ENCODE peak calls at places on chromosomes 16 and 17, in seven cellular contexts. L is neural progenitor cell, O is sigmoid colon, B is ovary, N is A549, X is thoracic aorta, T is transverse colon. H is an unnamed sample.

GRCh38 chr16:24102120-24102740 is 153.9 kb upstream of the CACNG3 start:
- DNase-seq in L (no peak), O (no peak), B (no peak), N (no peak), X (no peak), T (no peak), H (no peak)

GRCh38 chr16:80265624-80266306 is 275.0 kb upstream of the DYNLRB2 start:
- DNase-seq in L (no peak), O (no peak), B (no peak), N (no peak), X (no peak), T (no peak), H (no peak)

GRCh38 chr16:84119368-84119767 is 2.6 kb upstream of the MBTPS1 start:
- DNase-seq in L (no peak), O (no peak), B (no peak), N (no peak), X (no peak), T (no peak), H (no peak)

GRCh38 chr16:1313721-1314120 is 4.3 kb downstream of the UBE2I start:
- DNase-seq in L (no peak), O (no peak), B (no peak), N (no peak), X (no peak), T (no peak), H (no peak)

GRCh38 chr17:58375811-58376210 is 23.8 kb upstream of the SUPT4H1 start:
- DNase-seq in L (no peak), O (no peak), B (no peak), N (no peak), X (no peak), T (no peak), H (no peak)

GRCh38 chr17:10233157-10233556 is 34.8 kb upstream of the GAS7 start:
- DNase-seq in L (no peak), O (no peak), B (no peak), N (no peak), X (no peak), T (no peak), H (no peak)

GRCh38 chr16:26701243-26701886 is 365.4 kb upstream of the C16orf82 start:
- DNase-seq in L (no peak), O (no peak), B (no peak), N (no peak), X (no peak), T (no peak), H (no peak)

GRCh38 chr17:80287806-80288579 is 27.3 kb downstream of the RNF213 start:
- DNase-seq in L (no peak), O (no peak), B (no peak), N (no peak), X (no peak), T (no peak), H (no peak)

GRCh38 chr17:82943751-82944150 is 103.9 kb upstream of the ZNF750 start:
- DNase-seq in L (no peak), O (peak; percentile 52), B (peak; percentile 6), N (no peak), X (no peak), T (no peak), H (no peak)

GRCh38 chr16:85662036-85662812 is 26.5 kb downstream of the GINS2 start:
- DNase-seq in L (peak; percentile 92), O (peak; percentile 61), B (peak; percentile 23), N (no peak), X (no peak), T (no peak), H (no peak)

GRCh38 chr16:78522327-78522726 is 422.9 kb downstream of the WWOX start:
- DNase-seq in L (no peak), O (no peak), B (no peak), N (no peak), X (no peak), T (no peak), H (no peak)

GRCh38 chr17:2782030-2782429 is 14.2 kb upstream of the RAP1GAP2 start:
- DNase-seq in L (no peak), O (no peak), B (no peak), N (no peak), X (no peak), T (no peak), H (no peak)

GRCh38 chr16:13291934-13292333 is 390.5 kb downstream of the SHISA9 start:
- DNase-seq in L (peak; percentile 74), O (no peak), B (no peak), N (no peak), X (no peak), T (no peak), H (no peak)

GRCh38 chr17:12618557-12618956 is 47.1 kb upstream of the MYOCD start:
- DNase-seq in L (no peak), O (no peak), B (no peak), N (no peak), X (no peak), T (no peak), H (no peak)

GRCh38 chr17:28819582-28819981 is 23.0 kb downstream of the FAM222B start:
- DNase-seq in L (no peak), O (no peak), B (no peak), N (no peak), X (no peak), T (no peak), H (no peak)

GRCh38 chr16:29994613-29995329 is 646 bp downstream of the HIRIP3 start:
- DNase-seq in L (no peak), O (peak; percentile 82), B (peak; percentile 70), N (no peak), X (no peak), T (peak; percentile 86), H (peak; percentile 11)

GRCh38 chr17:5899496-5900195 is 170.5 kb upstream of the WSCD1 start:
- DNase-seq in L (no peak), O (no peak), B (no peak), N (no peak), X (no peak), T (no peak), H (no peak)

GRCh38 chr17:41588126-41588810 is 1.6 kb upstream of the KRT14 start:
- DNase-seq in L (no peak), O (no peak), B (no peak), N (no peak), X (no peak), T (no peak), H (no peak)

GRCh38 chr17:27400991-27401390 is 55.3 kb upstream of the KSR1 start:
- DNase-seq in L (no peak), O (no peak), B (no peak), N (no peak), X (no peak), T (no peak), H (no peak)
- TF ChIP-seq CTCF in L (no peak), O (no peak), B (no peak), N (no peak), X (no peak), T (no peak), H (no peak)

GRCh38 chr16:9099131-9099625 is 7.7 kb downstream of the HAPSTR1 start:
- DNase-seq in L (no peak), O (no peak), B (no peak), N (no peak), X (no peak), T (no peak), H (no peak)

GRCh38 chr16:9105189-9105588 is 13.7 kb downstream of the HAPSTR1 start:
- DNase-seq in L (no peak), O (no peak), B (no peak), N (no peak), X (no peak), T (no peak), H (no peak)

GRCh38 chr16:9102379-9102778 is 10.9 kb downstream of the HAPSTR1 start:
- DNase-seq in L (no peak), O (no peak), B (no peak), N (no peak), X (no peak), T (no peak), H (no peak)

GRCh38 chr16:9103546-9103945 is 12.1 kb downstream of the HAPSTR1 start:
- DNase-seq in L (no peak), O (no peak), B (no peak), N (no peak), X (no peak), T (no peak), H (no peak)

GRCh38 chr16:9102943-9103342 is 11.5 kb downstream of the HAPSTR1 start:
- DNase-seq in L (no peak), O (no peak), B (no peak), N (no peak), X (no peak), T (no peak), H (no peak)
- H3K4me1 ChIP-seq in L (peaks cover 2% of the 10 kb centered on the region), O (peaks cover 97% of the 10 kb centered on the region), B (peaks cover 23% of the 10 kb centered on the region), N (peaks cover 57% of the 10 kb centered on the region), X (peaks cover 54% of the 10 kb centered on the region), T (peaks cover 37% of the 10 kb centered on the region), H (no peaks in the 10 kb centered on the region)

DNA sequence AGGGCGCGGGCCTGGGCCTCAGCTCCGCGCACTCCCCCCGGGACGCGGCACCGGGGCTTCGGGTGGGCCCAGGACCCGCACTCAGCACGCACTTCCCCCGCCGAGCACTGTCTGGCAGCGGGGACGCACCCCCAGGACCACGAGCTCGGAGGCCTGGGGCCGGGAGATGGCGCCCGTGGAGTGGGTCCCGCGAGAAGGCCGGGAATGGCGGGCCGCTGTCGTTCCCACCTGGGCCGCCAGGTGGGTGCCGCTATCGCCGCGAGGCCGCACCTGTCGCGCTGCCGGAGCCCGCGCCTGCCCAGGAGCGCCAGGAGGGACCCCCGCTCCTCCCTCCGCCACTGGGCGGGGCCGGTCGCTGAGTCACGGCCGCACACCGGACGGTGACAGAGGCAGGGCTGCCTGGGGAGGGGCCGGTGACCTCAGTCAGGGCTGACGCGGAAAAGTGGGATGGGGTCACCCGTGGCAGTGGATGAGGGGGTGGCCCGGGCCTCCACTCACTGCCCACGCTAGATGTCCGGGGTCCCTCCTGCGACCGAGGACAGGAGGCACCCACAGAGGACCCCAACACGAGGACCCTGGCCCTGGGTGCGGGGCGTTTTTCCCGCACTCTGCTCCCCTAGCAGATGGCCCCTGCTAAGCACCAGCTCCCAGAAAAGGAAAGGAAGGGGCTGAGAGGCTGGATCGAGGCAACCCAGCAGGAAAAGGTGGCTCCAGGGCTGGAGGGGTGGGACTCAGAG is 6.9 kb upstream of the ACTG1 start:
- DNase-seq in L (peak; percentile 70), O (no peak), B (no peak), N (peak; percentile 61), X (no peak), T (peak; percentile 87), H (no peak)
- H3K4me3 ChIP-seq in L (peak overlapping the region; percentile 43), O (peak overlapping the region; percentile 99), B (peak overlapping the region; percentile 47), N (peak overlapping the region; percentile 66), X (peak overlapping the region; percentile 99), T (peak overlapping the region; percentile 55), H (no peak overlapping the region)

DNA sequence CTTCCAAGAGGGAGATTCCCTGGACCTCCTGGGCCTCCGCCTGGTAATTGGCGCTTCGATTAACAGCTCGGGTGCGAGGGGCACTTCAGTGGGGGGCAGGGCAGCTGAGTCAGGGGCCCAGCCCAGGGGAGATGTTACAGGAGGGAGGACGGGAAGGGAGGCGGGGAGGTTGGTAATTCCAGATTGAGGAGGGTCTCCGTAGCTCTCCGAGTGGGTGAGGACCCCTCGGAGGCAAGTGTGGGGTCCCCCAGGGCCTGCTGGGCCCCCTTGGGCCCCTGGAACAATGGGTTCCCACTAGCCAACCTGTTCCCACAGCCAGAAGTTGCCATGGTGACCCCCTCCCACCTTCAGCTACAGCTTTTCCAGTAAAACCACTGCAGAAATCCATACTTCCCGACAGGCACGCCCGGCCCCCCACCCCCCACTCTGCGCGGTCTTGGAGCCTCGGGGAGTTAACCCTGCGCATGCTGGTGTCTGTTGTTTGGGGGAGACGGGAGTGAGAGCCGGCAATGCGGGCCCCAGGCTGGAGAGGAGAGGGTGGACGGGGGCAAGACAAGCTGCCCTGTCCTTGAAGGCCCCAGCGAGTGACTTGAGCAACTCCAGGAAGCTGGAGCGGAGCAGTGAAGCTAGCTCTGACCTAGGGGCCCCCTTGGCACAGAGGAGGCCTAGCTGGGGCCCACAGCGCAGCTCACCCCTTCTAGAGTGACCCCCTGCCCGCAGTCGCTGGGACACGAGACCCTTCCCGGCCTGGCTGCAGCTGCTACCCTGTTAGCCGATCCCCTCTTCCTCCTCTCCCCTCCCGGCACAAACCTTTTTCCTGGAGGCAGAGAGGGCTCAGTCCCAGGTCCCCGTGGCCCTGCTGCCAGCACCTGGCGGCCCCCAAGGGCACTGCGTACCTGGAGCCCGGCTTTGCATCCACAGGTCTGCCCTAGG is 37.8 kb downstream of the TMEM235 start:
- DNase-seq in L (peak; percentile 43), O (no peak), B (peak; percentile 55), N (no peak), X (no peak), T (no peak), H (no peak)
- TF ChIP-seq CTCF in L (no peak), O (no peak), B (no peak), N (no peak), X (no peak), T (no peak), H (no peak)

H was measured in BE2C.